ENCODE peak calls at places on chromosome 10, in four cellular contexts. B is IMR-90, Y is GM23248, F is fibroblast of lung. T is an unnamed sample.

GRCh38 chr10:130396044-130396443 is 259.9 kb downstream of the GLRX3 start:
- DNase-seq in F (no peak), B (no peak), Y (no peak), T (no peak)

GRCh38 chr10:23053036-23053435 is 42.3 kb upstream of the MSRB2 start:
- DNase-seq in Y (peak; percentile 17), B (no peak), F (peak; percentile 25), T (peak; percentile 20)

GRCh38 chr10:117609095-117609821 is 66.7 kb downstream of the EMX2 start:
- DNase-seq in B (peak; percentile 2), Y (peak; percentile 96), F (peak; percentile 78), T (peak; percentile 48)

GRCh38 chr10:47277352-47278151 is 22.4 kb upstream of the GDF10 start:
- DNase-seq in B (no peak), Y (no peak), F (no peak), T (no peak)

GRCh38 chr10:102604379-102604960 is 39.8 kb upstream of the TRIM8 start:
- DNase-seq in Y (peak; percentile 86), F (peak; percentile 92), B (peak; percentile 92), T (peak; percentile 76)

GRCh38 chr10:79347894-79348639 is 798 bp downstream of the PPIF start:
- DNase-seq in Y (peak; percentile 83), B (peak; percentile 69), F (peak; percentile 61), T (peak; percentile 76)

GRCh38 chr10:52359466-52359865 is 45.4 kb downstream of the DKK1 start:
- DNase-seq in Y (no peak), B (peak; percentile 4), F (peak; percentile 29), T (no peak)

GRCh38 chr10:73907841-73908517 is 3.0 kb upstream of the PLAU start:
- DNase-seq in Y (peak; percentile 89), B (peak; percentile 61), F (peak; percentile 78), T (no peak)

GRCh38 chr10:24239289-24239688 is 30.4 kb downstream of the KIAA1217 start:
- DNase-seq in F (no peak), Y (no peak), B (no peak), T (no peak)

GRCh38 chr10:68406111-68406814 is 814 bp downstream of the RUFY2 start:
- DNase-seq in B (peak; percentile 58), F (peak; percentile 66), Y (peak; percentile 92), T (peak; percentile 81)

GRCh38 chr10:72764151-72764550 is 72.2 kb downstream of the MCU start:
- DNase-seq in B (peak; percentile 83), Y (peak; percentile 71), F (peak; percentile 97), T (no peak)

GRCh38 chr10:97042716-97043562 is 142.8 kb downstream of the SLIT1 start:
- DNase-seq in Y (no peak), B (no peak), F (no peak), T (no peak)

GRCh38 chr10:31822150-31822549 is 106.5 kb downstream of the ARHGAP12 start:
- DNase-seq in B (peak; percentile 2), F (no peak), Y (peak; percentile 47), T (no peak)

GRCh38 chr10:17425584-17426262 is 28.7 kb downstream of the ST8SIA6 start:
- DNase-seq in F (no peak), Y (no peak), B (no peak), T (no peak)

GRCh38 chr10:6669269-6669859 is 89.3 kb upstream of the PRKCQ start:
- DNase-seq in B (peak; percentile 73), F (peak; percentile 43), Y (peak; percentile 68), T (peak; percentile 63)

GRCh38 chr10:82889703-82890102 is 1014.7 kb downstream of the NRG3 start:
- DNase-seq in Y (no peak), F (no peak), B (no peak), T (no peak)

GRCh38 chr10:70106958-70107791 is 25.4 kb downstream of the AIFM2 start:
- DNase-seq in F (peak; percentile 6), B (no peak), Y (peak; percentile 16), T (no peak)

GRCh38 chr10:83991986-83992753 is 147.1 kb upstream of the GHITM start:
- DNase-seq in B (no peak), F (peak; percentile 2), Y (peak; percentile 23), T (peak; percentile 58)

GRCh38 chr10:103663802-103664201 is 170.3 kb downstream of the NEURL1 start:
- DNase-seq in F (no peak), Y (peak; percentile 38), B (no peak), T (no peak)

GRCh38 chr10:112680586-112680985 is 233.6 kb downstream of the VTI1A start:
- DNase-seq in F (no peak), B (no peak), Y (no peak), T (no peak)

GRCh38 chr10:68550747-68551411 is 9.3 kb upstream of the TET1 start:
- DNase-seq in F (peak; percentile 71), Y (peak; percentile 88), B (peak; percentile 82), T (peak; percentile 76)

GRCh38 chr10:87915989-87916388 is 52.6 kb downstream of the PTEN start:
- DNase-seq in Y (peak; percentile 32), B (peak; percentile 33), F (peak; percentile 43), T (no peak)

GRCh38 chr10:27482984-27483956 is 20.8 kb upstream of the RAB18 start:
- DNase-seq in F (peak; percentile 30), B (peak; percentile 41), Y (peak; percentile 80), T (peak; percentile 38)

GRCh38 chr10:89213191-89213808 is 6.2 kb upstream of the CH25H start:
- DNase-seq in Y (peak; percentile 79), F (peak; percentile 44), B (peak; percentile 63), T (peak; percentile 60)

GRCh38 chr10:129694184-129694583 is 227.1 kb downstream of the MGMT start:
- DNase-seq in B (no peak), Y (no peak), F (no peak), T (no peak)

GRCh38 chr10:46557319-46558140 is 1.1 kb upstream of the GPRIN2 start:
- DNase-seq in Y (no peak), B (no peak), F (no peak), T (no peak)

GRCh38 chr10:70462349-70462984 is 16.1 kb upstream of the PALD1 start:
- DNase-seq in F (peak; percentile 23), Y (peak; percentile 61), B (no peak), T (no peak)

GRCh38 chr10:132700168-132701098 is 85.5 kb downstream of the NKX6-2 start:
- DNase-seq in B (peak; percentile 58), F (peak; percentile 48), Y (peak; percentile 75), T (no peak)

GRCh38 chr10:104577171-104577570 is 63.9 kb upstream of the SORCS3 start:
- DNase-seq in B (no peak), F (no peak), Y (no peak), T (no peak)

GRCh38 chr10:31071232-31071999 is 39.8 kb upstream of the ZNF438 start:
- DNase-seq in B (peak; percentile 62), Y (peak; percentile 72), F (peak; percentile 90), T (no peak)

GRCh38 chr10:97062484-97062883 is 123.3 kb downstream of the SLIT1 start:
- DNase-seq in F (no peak), Y (no peak), B (no peak), T (no peak)

GRCh38 chr10:132932461-132933307 is 9.7 kb downstream of the CFAP46 start:
- DNase-seq in Y (no peak), F (no peak), B (no peak), T (no peak)

GRCh38 chr10:3165196-3165595 is 7.4 kb downstream of the PITRM1 start:
- DNase-seq in F (no peak), B (no peak), Y (no peak), T (no peak)

GRCh38 chr10:33229252-33229943 is 105.1 kb downstream of the NRP1 start:
- DNase-seq in Y (peak; percentile 68), F (peak; percentile 83), B (no peak), T (no peak)

GRCh38 chr10:43196131-43196980 is 58.1 kb downstream of the CSGALNACT2 start:
- DNase-seq in F (no peak), B (no peak), Y (no peak), T (no peak)

GRCh38 chr10:51073461-51074237 is 638 bp upstream of the PRKG1 start:
- DNase-seq in F (no peak), Y (peak; percentile 66), B (peak; percentile 31), T (peak; percentile 33)

DNA sequence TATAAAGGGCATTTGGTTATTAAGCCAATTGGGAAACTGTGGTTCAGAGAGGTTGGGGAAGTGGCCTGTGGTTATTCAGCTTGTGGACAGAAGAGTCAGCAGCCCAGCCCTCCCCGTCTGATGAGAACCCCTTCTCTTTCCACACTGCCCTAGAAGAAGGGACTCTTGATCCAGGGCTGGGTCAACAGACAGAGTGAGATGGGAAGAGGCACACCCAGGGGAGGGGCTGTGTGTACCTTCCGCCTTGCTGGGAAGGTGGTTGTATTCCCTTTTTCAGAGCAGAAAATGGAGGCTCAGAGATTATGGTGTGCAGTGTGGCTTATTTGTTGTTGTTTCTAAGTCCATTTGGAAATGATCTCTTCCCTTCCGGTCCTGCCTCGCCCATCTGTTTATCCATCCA is 103.4 kb downstream of the GRK5 start:
- DNase-seq in B (no peak), F (no peak), Y (no peak), T (peak; percentile 41)
- H3K4me1 ChIP-seq in B (peaks cover 35% of the 10 kb centered on the region), F (peaks cover 24% of the 10 kb centered on the region), Y (peaks cover 27% of the 10 kb centered on the region), T (peaks cover 18% of the 10 kb centered on the region)

GRCh38 chr10:533611-534566 is 155.6 kb downstream of the DIP2C start:
- DNase-seq in B (no peak), F (no peak), Y (no peak), T (no peak)
- H4K20me1 ChIP-seq in B (peaks cover 96% of the 10 kb centered on the region), F (peaks cover 2% of the 10 kb centered on the region), Y (peaks cover 13% of the 10 kb centered on the region), T (peaks cover 29% of the 10 kb centered on the region)

DNA sequence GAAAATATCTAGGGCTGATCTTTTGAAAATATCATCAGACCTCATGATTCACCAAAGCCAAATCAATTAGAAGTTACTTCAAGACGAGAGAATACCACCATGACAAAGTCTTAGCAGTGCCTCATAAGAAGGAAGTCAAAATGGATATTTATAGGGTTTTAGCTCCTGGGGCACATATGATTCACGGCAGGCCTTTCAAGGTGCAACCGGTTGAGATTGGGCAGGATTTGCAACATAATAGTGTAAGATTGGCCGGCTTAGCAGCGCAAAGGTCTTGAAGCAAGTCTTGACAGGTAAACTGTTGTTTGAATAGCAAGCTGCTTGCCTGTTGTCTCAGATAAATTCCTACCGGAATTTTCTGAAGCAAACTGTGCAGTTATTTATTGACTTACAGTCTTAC is 17.5 kb downstream of the ADRB1 start:
- DNase-seq in B (no peak), Y (no peak), F (no peak), T (no peak)
- H3K4me1 ChIP-seq in B (no peaks in the 10 kb centered on the region), Y (no peaks in the 10 kb centered on the region), F (no peaks in the 10 kb centered on the region), T (no peaks in the 10 kb centered on the region)

GRCh38 chr10:12207114-12207513 is 11.1 kb downstream of the CDC123 start:
- DNase-seq in Y (no peak), F (no peak), B (no peak), T (no peak)
- H4K20me1 ChIP-seq in Y (no peaks in the 10 kb centered on the region), F (no peaks in the 10 kb centered on the region), B (peaks cover 10% of the 10 kb centered on the region), T (no peaks in the 10 kb centered on the region)

GRCh38 chr10:13920031-13920430 is 333.3 kb downstream of the PRPF18 start:
- DNase-seq in Y (peak; percentile 72), B (peak; percentile 10), F (peak; percentile 49), T (no peak)
- H3K4me1 ChIP-seq in Y (peaks cover 39% of the 10 kb centered on the region), B (peaks cover 11% of the 10 kb centered on the region), F (peaks cover 12% of the 10 kb centered on the region), T (no peaks in the 10 kb centered on the region)

GRCh38 chr10:63468947-63469346 is 3.2 kb upstream of the JMJD1C start:
- DNase-seq in B (no peak), F (no peak), Y (no peak), T (no peak)
- H4K20me1 ChIP-seq in B (peaks cover 21% of the 10 kb centered on the region), F (no peaks in the 10 kb centered on the region), Y (peaks cover 6% of the 10 kb centered on the region), T (peaks cover 19% of the 10 kb centered on the region)

GRCh38 chr10:77884181-77884580 is 42.4 kb downstream of the DLG5 start:
- DNase-seq in Y (no peak), B (no peak), F (no peak), T (no peak)
- H3K4me1 ChIP-seq in Y (peaks cover 21% of the 10 kb centered on the region), B (peaks cover 19% of the 10 kb centered on the region), F (peaks cover 11% of the 10 kb centered on the region), T (peaks cover 28% of the 10 kb centered on the region)

T was measured in hepatocyte.